ENCODE peak calls at places on chromosomes 5 and 9, in nine cellular contexts. X is A549, G is H1, S is WTC11, U is HCT116, L is K562, W is NB4, K is SK-N-SH, M is HepG2. F is an unnamed sample.
A peak's percentile ranks its signal among the peaks of the same experiment; 100 is the strongest.

GRCh38 chr5:123014689-123015088 is 21.8 kb downstream of the PPIC start:
- DNase-seq in K (no peak), S (no peak), M (peak; percentile 59), W (no peak), X (no peak), U (no peak), L (no peak), G (no peak), F (no peak)

GRCh38 chr5:168976311-168976893 is 324.5 kb downstream of the SLIT3 start:
- DNase-seq in U (no peak), W (no peak), G (no peak), K (peak; percentile 61), S (no peak), L (no peak), M (no peak), X (no peak), F (no peak)

GRCh38 chr9:118148990-118149389 is 444.8 kb downstream of the TLR4 start:
- DNase-seq in S (no peak), K (no peak), W (no peak), G (no peak), X (no peak), M (no peak), L (no peak), U (no peak), F (no peak)

GRCh38 chr5:139637438-139638089 is 10.6 kb upstream of the CXXC5 start:
- DNase-seq in W (peak; percentile 82), X (no peak), K (peak; percentile 96), M (peak; percentile 78), L (peak; percentile 88), U (no peak), G (peak; percentile 85), S (peak; percentile 79), F (peak; percentile 55)

GRCh38 chr5:103505581-103506305 is 56.8 kb downstream of the NUDT12 start:
- DNase-seq in W (peak; percentile 6), G (no peak), K (no peak), U (no peak), M (no peak), S (no peak), L (no peak), X (no peak), F (no peak)

GRCh38 chr5:171207256-171207866 is 101.7 kb upstream of the TLX3 start:
- DNase-seq in X (peak; percentile 52), L (peak; percentile 32), U (peak; percentile 43), W (peak; percentile 63), K (peak; percentile 15), S (no peak), M (peak; percentile 27), G (peak; percentile 47), F (peak; percentile 72)

GRCh38 chr5:1781726-1782384 is 17.8 kb downstream of the MRPL36 start:
- DNase-seq in G (no peak), S (no peak), X (no peak), L (no peak), W (no peak), K (no peak), U (no peak), M (no peak), F (no peak)

GRCh38 chr9:128640626-128641025 is 16.0 kb downstream of the DYNC2I2 start:
- DNase-seq in L (no peak), U (no peak), G (no peak), K (no peak), W (no peak), X (no peak), S (no peak), M (no peak), F (no peak)

GRCh38 chr5:92991681-92992472 is 589.1 kb downstream of the NR2F1-AS1 start:
- DNase-seq in G (no peak), U (no peak), W (no peak), M (no peak), S (no peak), L (no peak), K (peak; percentile 15), X (no peak), F (peak; percentile 74)

GRCh38 chr5:159459951-159460538 is 129.8 kb upstream of the IL12B start:
- DNase-seq in X (no peak), M (no peak), W (peak; percentile 85), L (no peak), K (no peak), U (no peak), S (no peak), G (no peak), F (no peak)

GRCh38 chr9:83334320-83334719 is 203.9 kb downstream of the FRMD3 start:
- DNase-seq in S (peak; percentile 85), L (peak; percentile 54), X (peak; percentile 35), K (peak; percentile 53), G (peak; percentile 88), M (peak; percentile 64), W (peak; percentile 80), U (peak; percentile 42), F (peak; percentile 74)

GRCh38 chr5:124064956-124065355 is 553.0 kb downstream of the CSNK1G3 start:
- DNase-seq in W (no peak), L (no peak), M (no peak), S (no peak), U (no peak), K (no peak), G (no peak), X (no peak), F (peak; percentile 95)

GRCh38 chr9:41229408-41230401 is 40.6 kb upstream of the ZNG1F start:
- DNase-seq in K (peak; percentile 12), U (no peak), M (peak; percentile 6), X (no peak), S (peak; percentile 14), G (no peak), W (peak; percentile 36), L (peak; percentile 7), F (peak; percentile 55)

DNA sequence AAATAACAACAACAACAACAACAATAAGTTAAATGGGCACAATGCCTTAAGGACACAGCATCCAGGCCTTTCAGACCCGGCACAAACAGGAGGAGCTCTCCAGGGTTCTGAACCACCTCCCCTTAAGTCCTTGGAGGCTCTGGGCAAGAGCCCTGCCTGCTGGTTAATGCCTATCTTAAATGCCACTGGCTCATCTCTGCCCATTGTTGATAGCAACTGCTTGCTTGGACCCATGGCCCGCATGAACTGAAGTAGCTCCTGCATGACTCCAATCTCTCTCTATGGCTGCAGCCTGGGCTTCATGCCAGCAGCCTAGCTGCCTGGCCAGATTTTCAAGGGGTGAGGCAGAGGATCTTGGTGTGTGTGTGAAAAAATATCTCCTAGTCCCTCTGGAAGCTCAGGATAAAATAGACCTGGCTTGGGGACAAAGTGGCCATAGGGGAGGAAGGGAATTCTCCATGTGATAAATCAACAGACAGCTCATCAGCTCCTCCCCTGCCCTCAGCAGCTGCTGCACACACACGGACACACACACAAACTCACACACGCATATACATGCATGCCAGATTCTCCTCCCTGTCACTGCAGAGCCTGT is 27.4 kb downstream of the FAM219A start:
- DNase-seq in G (peak; percentile 69), L (peak; percentile 35), S (peak; percentile 65), W (peak; percentile 81), X (peak; percentile 8), M (peak; percentile 25), K (peak; percentile 79), U (peak; percentile 13), F (peak; percentile 64)
- TF ChIP-seq MAX in G (no peak), L (no peak), S (no peak), W (no peak), X (no peak), M (no peak), K (no peak), U (no peak), F (no peak)

GRCh38 chr5:72034710-72035109 is 72.6 kb upstream of the MAP1B start:
- DNase-seq in K (no peak), X (no peak), W (no peak), U (no peak), M (no peak), G (no peak), S (no peak), L (no peak), F (no peak)

GRCh38 chr5:72035831-72036230 is 71.4 kb upstream of the MAP1B start:
- DNase-seq in S (no peak), K (no peak), G (no peak), W (no peak), U (no peak), M (no peak), L (no peak), X (no peak), F (no peak)

GRCh38 chr5:72032769-72033168 is 74.5 kb upstream of the MAP1B start:
- DNase-seq in G (no peak), L (no peak), X (no peak), S (no peak), U (no peak), M (no peak), W (no peak), K (no peak), F (no peak)

GRCh38 chr5:72028382-72028781 is 78.9 kb upstream of the MAP1B start:
- DNase-seq in X (no peak), K (no peak), U (no peak), S (no peak), L (no peak), G (no peak), M (no peak), W (no peak), F (no peak)

GRCh38 chr5:72030237-72030636 is 77.0 kb upstream of the MAP1B start:
- DNase-seq in M (no peak), S (no peak), W (no peak), U (no peak), K (no peak), L (no peak), X (no peak), G (no peak), F (no peak)
- TF ChIP-seq MAX in M (no peak), S (no peak), W (no peak), U (no peak), K (no peak), L (no peak), X (no peak), G (no peak), F (no peak)

DNA sequence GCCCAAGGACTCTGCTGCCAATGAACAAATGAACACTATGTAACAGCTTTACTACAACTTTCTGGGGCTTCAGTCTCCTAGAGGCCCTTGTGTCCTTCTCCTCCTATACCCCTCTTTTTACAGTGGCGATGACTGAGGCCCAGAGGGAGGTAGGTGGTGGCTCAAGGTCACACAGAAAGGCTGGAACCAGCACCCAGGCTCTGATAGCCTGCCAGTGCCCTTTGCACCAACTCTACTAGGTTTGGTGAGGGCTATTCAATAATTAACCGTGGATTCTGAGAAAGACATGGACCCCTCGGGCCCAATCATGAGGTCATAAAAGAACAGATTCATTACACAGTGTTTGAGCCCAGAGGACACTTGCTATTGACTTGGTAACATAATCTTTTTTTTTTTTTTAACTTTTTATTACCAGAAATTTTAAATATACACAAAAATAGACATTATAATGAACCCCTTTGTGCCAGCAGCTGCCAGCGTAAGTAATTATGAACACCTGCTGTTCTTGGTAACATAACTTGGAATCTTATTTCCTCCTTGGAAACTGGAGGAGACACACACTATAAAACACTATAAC is 6.1 kb upstream of the ALDH1B1 start:
- DNase-seq in X (no peak), L (no peak), S (no peak), W (no peak), K (no peak), G (no peak), M (peak; percentile 92), U (no peak), F (no peak)
- TF ChIP-seq MAX in X (no peak), L (no peak), S (no peak), W (no peak), K (no peak), G (no peak), M (peak; percentile 55), U (no peak), F (no peak)

DNA sequence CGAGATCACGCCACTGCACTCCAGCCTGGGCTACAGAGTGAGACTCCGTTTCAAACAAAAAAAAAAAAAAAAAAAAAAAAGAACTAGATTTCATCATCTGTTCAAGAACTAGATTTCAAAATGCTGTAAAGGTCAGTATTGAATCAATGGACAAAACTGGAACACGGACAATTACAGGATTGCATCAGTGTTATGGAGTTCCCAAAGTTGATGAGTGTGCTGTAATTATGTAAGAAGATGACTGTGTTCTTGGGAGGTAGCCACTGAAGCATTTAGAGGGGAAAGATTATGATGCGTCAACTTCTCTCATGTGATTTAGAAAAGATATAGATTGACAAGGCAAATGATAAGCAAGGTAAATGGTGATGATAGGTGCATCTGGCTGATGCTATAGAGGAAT is 6.5 kb downstream of the FAM240B start:
- DNase-seq in X (no peak), M (no peak), W (peak; percentile 26), K (no peak), G (no peak), U (no peak), S (no peak), L (no peak), F (no peak)
- TF ChIP-seq MAX in X (no peak), M (no peak), W (no peak), K (no peak), G (no peak), U (no peak), S (no peak), L (no peak), F (no peak)

F was measured in endothelial cell of umbilical vein.